ENCODE peak calls at places on chromosomes 2 and 18, in nine cellular contexts. One of them, this sample, is unnamed.
A peak's percentile ranks its signal among the peaks of the same experiment; 100 is the strongest.

GRCh38 chr2:20191714-20192569 is 33.0 kb downstream of the SDC1 start:
- DNase-seq in endothelial cell of umbilical vein: no peak
- DNase-seq in CD8-positive, alpha-beta T cell: no peak
- DNase-seq in GM12865: no peak
- DNase-seq in HCT116: no peak
- DNase-seq in K562: no peak
- DNase-seq in BJ: no peak
- DNase-seq in GM06990: no peak
- DNase-seq in ovary: no peak
- DNase-seq in this sample: no peak

GRCh38 chr2:127157114-127157513 is 50.2 kb upstream of the BIN1 start:
- DNase-seq in endothelial cell of umbilical vein: no peak
- DNase-seq in CD8-positive, alpha-beta T cell: no peak
- DNase-seq in GM12865: no peak
- DNase-seq in HCT116: no peak
- DNase-seq in K562: no peak
- DNase-seq in BJ: no peak
- DNase-seq in GM06990: no peak
- DNase-seq in ovary: no peak
- DNase-seq in this sample: no peak

GRCh38 chr2:235637906-235638305 is 144.1 kb downstream of the AGAP1 start:
- DNase-seq in endothelial cell of umbilical vein: no peak
- DNase-seq in CD8-positive, alpha-beta T cell: no peak
- DNase-seq in GM12865: no peak
- DNase-seq in HCT116: no peak
- DNase-seq in K562: no peak
- DNase-seq in BJ: no peak
- DNase-seq in GM06990: no peak
- DNase-seq in ovary: no peak
- DNase-seq in this sample: no peak

GRCh38 chr2:189505412-189505953 is 64.2 kb downstream of the WDR75 start:
- DNase-seq in endothelial cell of umbilical vein: peak; percentile 38
- DNase-seq in CD8-positive, alpha-beta T cell: no peak
- DNase-seq in GM12865: no peak
- DNase-seq in HCT116: no peak
- DNase-seq in K562: peak; percentile 22
- DNase-seq in BJ: no peak
- DNase-seq in GM06990: no peak
- DNase-seq in ovary: no peak
- DNase-seq in this sample: no peak

GRCh38 chr2:53768233-53768542 is 584 bp downstream of the CHAC2 start:
- DNase-seq in endothelial cell of umbilical vein: no peak
- DNase-seq in CD8-positive, alpha-beta T cell: no peak
- DNase-seq in GM12865: peak; percentile 71
- DNase-seq in HCT116: no peak
- DNase-seq in K562: peak; percentile 43
- DNase-seq in BJ: no peak
- DNase-seq in GM06990: no peak
- DNase-seq in ovary: no peak
- DNase-seq in this sample: no peak

GRCh38 chr18:48975221-48975816 is 24.6 kb upstream of the SMAD7 start:
- DNase-seq in endothelial cell of umbilical vein: no peak
- DNase-seq in CD8-positive, alpha-beta T cell: no peak
- DNase-seq in GM12865: no peak
- DNase-seq in HCT116: no peak
- DNase-seq in K562: no peak
- DNase-seq in BJ: no peak
- DNase-seq in GM06990: no peak
- DNase-seq in ovary: no peak
- DNase-seq in this sample: no peak

GRCh38 chr2:241690202-241690717 is 3.6 kb upstream of the DTYMK start:
- DNase-seq in endothelial cell of umbilical vein: no peak
- DNase-seq in CD8-positive, alpha-beta T cell: no peak
- DNase-seq in GM12865: no peak
- DNase-seq in HCT116: no peak
- DNase-seq in K562: no peak
- DNase-seq in BJ: no peak
- DNase-seq in GM06990: no peak
- DNase-seq in ovary: no peak
- DNase-seq in this sample: no peak

GRCh38 chr2:174681099-174681982 is 82.9 kb downstream of the CHRNA1 start:
- DNase-seq in endothelial cell of umbilical vein: no peak
- DNase-seq in CD8-positive, alpha-beta T cell: peak; percentile 36
- DNase-seq in GM12865: no peak
- DNase-seq in HCT116: no peak
- DNase-seq in K562: no peak
- DNase-seq in BJ: no peak
- DNase-seq in GM06990: no peak
- DNase-seq in ovary: no peak
- DNase-seq in this sample: no peak

GRCh38 chr2:242040303-242040655 is 170.8 kb downstream of the RTP5 start:
- DNase-seq in endothelial cell of umbilical vein: no peak
- DNase-seq in CD8-positive, alpha-beta T cell: no peak
- DNase-seq in GM12865: no peak
- DNase-seq in HCT116: no peak
- DNase-seq in K562: no peak
- DNase-seq in BJ: no peak
- DNase-seq in GM06990: no peak
- DNase-seq in ovary: no peak
- DNase-seq in this sample: no peak

GRCh38 chr2:54042341-54042740 is 71.5 kb upstream of the PSME4 start:
- DNase-seq in endothelial cell of umbilical vein: peak; percentile 17
- DNase-seq in CD8-positive, alpha-beta T cell: no peak
- DNase-seq in GM12865: no peak
- DNase-seq in HCT116: no peak
- DNase-seq in K562: no peak
- DNase-seq in BJ: no peak
- DNase-seq in GM06990: no peak
- DNase-seq in ovary: no peak
- DNase-seq in this sample: no peak

GRCh38 chr18:12776821-12777471 is 74.1 kb downstream of the PSMG2 start:
- DNase-seq in endothelial cell of umbilical vein: no peak
- DNase-seq in CD8-positive, alpha-beta T cell: no peak
- DNase-seq in GM12865: no peak
- DNase-seq in HCT116: no peak
- DNase-seq in K562: no peak
- DNase-seq in BJ: no peak
- DNase-seq in GM06990: no peak
- DNase-seq in ovary: no peak
- DNase-seq in this sample: no peak

GRCh38 chr18:49814147-49814499 is 790 bp upstream of the ACAA2 start:
- DNase-seq in endothelial cell of umbilical vein: peak; percentile 76
- DNase-seq in CD8-positive, alpha-beta T cell: no peak
- DNase-seq in GM12865: no peak
- DNase-seq in HCT116: no peak
- DNase-seq in K562: peak; percentile 26
- DNase-seq in BJ: no peak
- DNase-seq in GM06990: no peak
- DNase-seq in ovary: peak; percentile 80
- DNase-seq in this sample: no peak

GRCh38 chr2:105575626-105576025 is 169.1 kb upstream of the NCK2 start:
- DNase-seq in endothelial cell of umbilical vein: no peak
- DNase-seq in CD8-positive, alpha-beta T cell: no peak
- DNase-seq in GM12865: no peak
- DNase-seq in HCT116: no peak
- DNase-seq in K562: no peak
- DNase-seq in BJ: no peak
- DNase-seq in GM06990: no peak
- DNase-seq in ovary: no peak
- DNase-seq in this sample: no peak

GRCh38 chr2:46439582-46439981 is 39.8 kb upstream of the TMEM247 start:
- DNase-seq in endothelial cell of umbilical vein: no peak
- DNase-seq in CD8-positive, alpha-beta T cell: no peak
- DNase-seq in GM12865: no peak
- DNase-seq in HCT116: no peak
- DNase-seq in K562: peak; percentile 50
- DNase-seq in BJ: no peak
- DNase-seq in GM06990: no peak
- DNase-seq in ovary: no peak
- DNase-seq in this sample: no peak

GRCh38 chr2:105464325-105464724 is 65.5 kb upstream of the FHL2 start:
- DNase-seq in endothelial cell of umbilical vein: no peak
- DNase-seq in CD8-positive, alpha-beta T cell: no peak
- DNase-seq in GM12865: no peak
- DNase-seq in HCT116: no peak
- DNase-seq in K562: no peak
- DNase-seq in BJ: no peak
- DNase-seq in GM06990: no peak
- DNase-seq in ovary: no peak
- DNase-seq in this sample: no peak

GRCh38 chr18:31942999-31943894 is at the start of gene TRAPPC8:
- DNase-seq in endothelial cell of umbilical vein: peak; percentile 98
- DNase-seq in CD8-positive, alpha-beta T cell: peak; percentile 93
- DNase-seq in GM12865: peak; percentile 99
- DNase-seq in HCT116: peak; percentile 96
- DNase-seq in K562: peak; percentile 97
- DNase-seq in BJ: peak; percentile 84
- DNase-seq in GM06990: peak; percentile 92
- DNase-seq in ovary: peak; percentile 98
- DNase-seq in this sample: peak; percentile 96
- TF ChIP-seq CTCF in endothelial cell of umbilical vein: no peak
- TF ChIP-seq CTCF in CD8-positive, alpha-beta T cell: no peak
- TF ChIP-seq CTCF in GM12865: peak; percentile 14
- TF ChIP-seq CTCF in HCT116: no peak
- TF ChIP-seq CTCF in K562: no peak
- TF ChIP-seq CTCF in BJ: no peak
- TF ChIP-seq CTCF in GM06990: peak; percentile 18
- TF ChIP-seq CTCF in ovary: no peak
- TF ChIP-seq CTCF in this sample: peak; percentile 44

GRCh38 chr2:152078662-152079061 is 20.2 kb downstream of the CACNB4 start:
- DNase-seq in endothelial cell of umbilical vein: no peak
- DNase-seq in CD8-positive, alpha-beta T cell: no peak
- DNase-seq in GM12865: peak; percentile 52
- DNase-seq in HCT116: no peak
- DNase-seq in K562: no peak
- DNase-seq in BJ: no peak
- DNase-seq in GM06990: peak; percentile 31
- DNase-seq in ovary: no peak
- DNase-seq in this sample: no peak

GRCh38 chr2:152071518-152071917 is 27.3 kb downstream of the CACNB4 start:
- DNase-seq in endothelial cell of umbilical vein: no peak
- DNase-seq in CD8-positive, alpha-beta T cell: no peak
- DNase-seq in GM12865: no peak
- DNase-seq in HCT116: no peak
- DNase-seq in K562: no peak
- DNase-seq in BJ: no peak
- DNase-seq in GM06990: no peak
- DNase-seq in ovary: no peak
- DNase-seq in this sample: no peak

GRCh38 chr2:152071077-152071476 is 27.8 kb downstream of the CACNB4 start:
- DNase-seq in endothelial cell of umbilical vein: no peak
- DNase-seq in CD8-positive, alpha-beta T cell: no peak
- DNase-seq in GM12865: peak; percentile 55
- DNase-seq in HCT116: no peak
- DNase-seq in K562: no peak
- DNase-seq in BJ: no peak
- DNase-seq in GM06990: peak; percentile 41
- DNase-seq in ovary: no peak
- DNase-seq in this sample: no peak

GRCh38 chr2:152075427-152076050 is 23.3 kb downstream of the CACNB4 start:
- DNase-seq in endothelial cell of umbilical vein: no peak
- DNase-seq in CD8-positive, alpha-beta T cell: no peak
- DNase-seq in GM12865: no peak
- DNase-seq in HCT116: no peak
- DNase-seq in K562: no peak
- DNase-seq in BJ: no peak
- DNase-seq in GM06990: no peak
- DNase-seq in ovary: no peak
- DNase-seq in this sample: no peak
- TF ChIP-seq CTCF in endothelial cell of umbilical vein: no peak
- TF ChIP-seq CTCF in CD8-positive, alpha-beta T cell: no peak
- TF ChIP-seq CTCF in GM12865: no peak
- TF ChIP-seq CTCF in HCT116: no peak
- TF ChIP-seq CTCF in K562: no peak
- TF ChIP-seq CTCF in BJ: no peak
- TF ChIP-seq CTCF in GM06990: no peak
- TF ChIP-seq CTCF in ovary: no peak
- TF ChIP-seq CTCF in this sample: no peak

GRCh38 chr18:55999641-56000040 is 411.6 kb upstream of the TCF4 start:
- DNase-seq in endothelial cell of umbilical vein: no peak
- DNase-seq in CD8-positive, alpha-beta T cell: no peak
- DNase-seq in GM12865: no peak
- DNase-seq in HCT116: no peak
- DNase-seq in K562: no peak
- DNase-seq in BJ: no peak
- DNase-seq in GM06990: no peak
- DNase-seq in ovary: peak; percentile 22
- DNase-seq in this sample: no peak

GRCh38 chr18:56000041-56000440 is 412.0 kb upstream of the TCF4 start:
- DNase-seq in endothelial cell of umbilical vein: no peak
- DNase-seq in CD8-positive, alpha-beta T cell: no peak
- DNase-seq in GM12865: no peak
- DNase-seq in HCT116: no peak
- DNase-seq in K562: no peak
- DNase-seq in BJ: peak; percentile 62
- DNase-seq in GM06990: no peak
- DNase-seq in ovary: no peak
- DNase-seq in this sample: no peak

GRCh38 chr18:56003009-56003408 is 415.0 kb upstream of the TCF4 start:
- DNase-seq in endothelial cell of umbilical vein: no peak
- DNase-seq in CD8-positive, alpha-beta T cell: no peak
- DNase-seq in GM12865: no peak
- DNase-seq in HCT116: no peak
- DNase-seq in K562: no peak
- DNase-seq in BJ: no peak
- DNase-seq in GM06990: no peak
- DNase-seq in ovary: no peak
- DNase-seq in this sample: no peak

GRCh38 chr18:56003651-56004050 is 415.7 kb upstream of the TCF4 start:
- DNase-seq in endothelial cell of umbilical vein: no peak
- DNase-seq in CD8-positive, alpha-beta T cell: no peak
- DNase-seq in GM12865: no peak
- DNase-seq in HCT116: no peak
- DNase-seq in K562: no peak
- DNase-seq in BJ: no peak
- DNase-seq in GM06990: no peak
- DNase-seq in ovary: no peak
- DNase-seq in this sample: no peak

DNA sequence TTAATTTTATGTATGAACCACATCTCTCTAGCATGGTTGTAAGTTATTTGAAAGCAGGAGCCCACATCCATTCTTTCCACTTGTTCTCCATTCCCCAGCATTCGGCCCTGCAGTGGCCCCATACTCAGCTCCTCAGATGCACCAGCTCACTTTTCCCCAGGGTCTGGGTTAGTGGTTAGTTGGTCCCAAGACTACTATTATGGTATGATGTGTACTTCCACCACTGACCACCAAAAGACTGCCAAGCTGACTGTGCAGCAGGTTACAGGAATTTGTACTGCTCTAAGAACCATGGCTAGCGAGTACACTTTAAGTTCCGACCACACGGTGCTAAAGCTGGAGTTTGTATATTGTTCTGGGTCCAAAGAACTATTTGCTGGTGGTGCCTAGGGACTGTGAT is 413.6 kb upstream of the TCF4 start:
- DNase-seq in endothelial cell of umbilical vein: no peak
- DNase-seq in CD8-positive, alpha-beta T cell: no peak
- DNase-seq in GM12865: no peak
- DNase-seq in HCT116: no peak
- DNase-seq in K562: no peak
- DNase-seq in BJ: no peak
- DNase-seq in GM06990: no peak
- DNase-seq in ovary: no peak
- DNase-seq in this sample: no peak
- TF ChIP-seq CTCF in endothelial cell of umbilical vein: no peak
- TF ChIP-seq CTCF in CD8-positive, alpha-beta T cell: no peak
- TF ChIP-seq CTCF in GM12865: no peak
- TF ChIP-seq CTCF in HCT116: no peak
- TF ChIP-seq CTCF in K562: no peak
- TF ChIP-seq CTCF in BJ: no peak
- TF ChIP-seq CTCF in GM06990: no peak
- TF ChIP-seq CTCF in ovary: no peak
- TF ChIP-seq CTCF in this sample: no peak

GRCh38 chr2:196718796-196719564 is 79.5 kb downstream of the CCDC150 start:
- DNase-seq in endothelial cell of umbilical vein: no peak
- DNase-seq in CD8-positive, alpha-beta T cell: no peak
- DNase-seq in GM12865: no peak
- DNase-seq in HCT116: no peak
- DNase-seq in K562: peak; percentile 59
- DNase-seq in BJ: peak; percentile 47
- DNase-seq in GM06990: no peak
- DNase-seq in ovary: no peak
- DNase-seq in this sample: no peak
- TF ChIP-seq CTCF in endothelial cell of umbilical vein: no peak
- TF ChIP-seq CTCF in CD8-positive, alpha-beta T cell: no peak
- TF ChIP-seq CTCF in GM12865: no peak
- TF ChIP-seq CTCF in HCT116: peak; percentile 29
- TF ChIP-seq CTCF in K562: peak; percentile 32
- TF ChIP-seq CTCF in BJ: peak; percentile 59
- TF ChIP-seq CTCF in GM06990: peak; percentile 28
- TF ChIP-seq CTCF in ovary: no peak
- TF ChIP-seq CTCF in this sample: no peak

This sample was measured in LNCaP clone FGC.